ENCODE peak calls at places on chromosomes 3 and 15, in eight cellular contexts. U is A549, I is MCF 10A, B is cardiac fibroblast, R is GM13976, M is GM10248, X is HepG2, A is lower lobe of right lung. T is an unnamed sample.

GRCh38 chr3:141561426-141562034 is 74.7 kb downstream of the RASA2 start:
- DNase-seq in U (peak), I (peak), B (peak), R (peak), M (peak), X (peak), A (no peak), T (no peak)

GRCh38 chr3:183285828-183286457 is 32.9 kb downstream of the B3GNT5 start:
- DNase-seq in U (peak), I (peak), B (peak), R (peak), M (peak), X (peak), A (peak), T (peak)

GRCh38 chr3:190369701-190370295 is 18.2 kb upstream of the CLDN16 start:
- DNase-seq in U (no peak), I (peak), B (no peak), R (no peak), M (no peak), X (no peak), A (no peak), T (no peak)

GRCh38 chr15:50135123-50135541 is 16.1 kb upstream of the ATP8B4 start:
- DNase-seq in U (peak), I (no peak), B (no peak), R (no peak), M (no peak), X (no peak), A (no peak), T (no peak)

GRCh38 chr3:171135536-171135935 is 109.0 kb upstream of the SLC2A2 start:
- DNase-seq in U (no peak), I (no peak), B (peak), R (no peak), M (no peak), X (no peak), A (no peak), T (no peak)

GRCh38 chr15:36960179-36960946 is 140.0 kb downstream of the MEIS2 start:
- DNase-seq in U (no peak), I (no peak), B (no peak), R (no peak), M (no peak), X (no peak), A (no peak), T (no peak)

GRCh38 chr15:36278219-36278618 is 301.2 kb upstream of the CDIN1 start:
- DNase-seq in U (peak), I (no peak), B (peak), R (no peak), M (no peak), X (no peak), A (no peak), T (no peak)

GRCh38 chr15:96716100-96716499 is 385.6 kb downstream of the NR2F2 start:
- DNase-seq in U (no peak), I (no peak), B (no peak), R (no peak), M (no peak), X (no peak), A (no peak), T (no peak)

GRCh38 chr3:127914584-127914983 is 448 bp upstream of the KBTBD12 start:
- DNase-seq in U (no peak), I (no peak), B (no peak), R (no peak), M (no peak), X (no peak), A (no peak), T (no peak)

GRCh38 chr3:8460050-8460708 is 41.4 kb upstream of the LMCD1 start:
- DNase-seq in U (no peak), I (no peak), B (no peak), R (no peak), M (no peak), X (no peak), A (no peak), T (no peak)

GRCh38 chr3:69890094-69890493 is 109.4 kb upstream of the SAMMSON start:
- DNase-seq in U (no peak), I (peak), B (no peak), R (no peak), M (no peak), X (no peak), A (no peak), T (no peak)

GRCh38 chr15:51947124-51947523 is 24.5 kb downstream of the LEO1 start:
- DNase-seq in U (no peak), I (no peak), B (no peak), R (no peak), M (no peak), X (no peak), A (no peak), T (no peak)

GRCh38 chr3:72155391-72156064 is 370.6 kb upstream of the PROK2 start:
- DNase-seq in U (peak), I (peak), B (peak), R (no peak), M (no peak), X (peak), A (no peak), T (no peak)

GRCh38 chr3:108008931-108009635 is 81.7 kb downstream of the CD47 start:
- DNase-seq in U (no peak), I (no peak), B (peak), R (peak), M (no peak), X (no peak), A (no peak), T (no peak)

GRCh38 chr3:71226565-71227281 is 356.8 kb downstream of the FOXP1 start:
- DNase-seq in U (no peak), I (no peak), B (no peak), R (peak), M (peak), X (no peak), A (peak), T (peak)

GRCh38 chr3:14289590-14290453 is 111.2 kb downstream of the LSM3 start:
- DNase-seq in U (peak), I (peak), B (peak), R (no peak), M (no peak), X (peak), A (no peak), T (no peak)

GRCh38 chr15:67512140-67512539 is 8.8 kb upstream of the C15orf61 start:
- DNase-seq in U (no peak), I (no peak), B (no peak), R (no peak), M (no peak), X (no peak), A (no peak), T (no peak)

GRCh38 chr3:101279765-101280385 is 40.5 kb downstream of the IMPG2 start:
- DNase-seq in U (no peak), I (no peak), B (no peak), R (no peak), M (no peak), X (no peak), A (no peak), T (no peak)

GRCh38 chr15:70322051-70322668 is 224.4 kb upstream of the TLE3 start:
- DNase-seq in U (no peak), I (no peak), B (no peak), R (peak), M (peak), X (no peak), A (no peak), T (no peak)

GRCh38 chr15:85488997-85489396 is 108.6 kb downstream of the AKAP13 start:
- DNase-seq in U (no peak), I (no peak), B (no peak), R (no peak), M (no peak), X (no peak), A (no peak), T (no peak)

DNA sequence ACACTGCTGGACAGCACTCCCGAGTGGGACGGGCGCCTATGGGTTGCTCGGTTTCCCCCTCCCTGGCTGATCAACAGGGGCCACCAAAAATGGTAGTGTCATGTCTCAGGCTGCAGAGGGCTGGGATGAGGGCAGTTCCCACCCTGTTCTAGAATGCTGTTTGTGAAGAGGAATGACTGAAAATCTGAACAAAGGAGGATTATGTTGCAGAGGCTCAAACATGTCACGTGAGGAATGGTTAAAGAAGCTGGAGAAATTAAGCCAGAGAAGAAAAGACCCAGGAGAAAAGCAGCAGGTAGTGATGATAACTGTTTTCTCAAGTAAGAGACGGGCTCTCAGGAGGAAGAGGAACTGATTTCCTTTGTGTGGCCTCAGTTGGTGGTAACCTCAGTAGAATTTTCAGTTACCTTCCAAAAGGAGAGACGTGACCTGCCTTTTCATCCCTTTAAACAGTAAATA is 10.4 kb downstream of the SPG21 start:
- DNase-seq in U (no peak), I (no peak), B (no peak), R (no peak), M (no peak), X (no peak), A (no peak), T (no peak)
- TF ChIP-seq CTCF in U (no peak), I (no peak), B (no peak), R (no peak), M (no peak), X (no peak), A (no peak), T (no peak)

DNA sequence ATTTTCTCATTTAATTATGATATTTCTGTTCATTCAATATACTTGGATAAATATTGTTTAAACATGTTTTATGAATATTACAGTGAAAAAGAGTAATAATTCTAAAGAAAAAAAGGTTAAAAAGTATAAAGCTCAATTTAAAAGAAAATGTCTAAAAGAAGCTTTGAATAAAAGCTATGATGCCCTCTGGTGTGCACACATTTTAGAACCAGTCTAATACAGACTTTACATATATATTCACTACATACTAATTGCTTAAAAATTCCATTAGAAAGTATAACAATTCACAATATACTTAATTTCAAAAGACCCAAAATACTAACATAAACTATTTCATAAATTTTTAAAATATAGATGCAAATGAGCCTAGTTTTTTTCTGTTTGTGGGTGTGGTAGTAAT is 909.1 kb upstream of the ROBO1 start:
- DNase-seq in U (no peak), I (no peak), B (no peak), R (no peak), M (no peak), X (no peak), A (no peak), T (no peak)
- TF ChIP-seq CTCF in U (no peak), I (no peak), B (no peak), R (no peak), M (no peak), X (no peak), A (no peak), T (no peak)

GRCh38 chr3:82807781-82808180 is 1046.3 kb upstream of the GBE1 start:
- DNase-seq in U (no peak), I (no peak), B (no peak), R (no peak), M (no peak), X (no peak), A (peak), T (no peak)
- TF ChIP-seq CTCF in U (no peak), I (no peak), B (no peak), R (no peak), M (no peak), X (no peak), A (no peak), T (no peak)

GRCh38 chr3:174355505-174355904 is 503.6 kb upstream of the NAALADL2 start:
- DNase-seq in U (peak), I (peak), B (peak), R (no peak), M (no peak), X (no peak), A (no peak), T (no peak)
- TF ChIP-seq CTCF in U (peak), I (peak), B (peak), R (no peak), M (peak), X (peak), A (no peak), T (no peak)